ENCODE peak calls at places on chromosomes 16 and 17, in four cellular contexts. B is left ventricle myocardium inferior, T is PC-9, I is uterus. A is an unnamed sample. For H3K4me1, the result is how much of the 10 kb centered on the place peaks cover.

GRCh38 chr16:31493506-31494125 is 10.7 kb downstream of the SLC5A2 start:
- DNase-seq in B (no peak), T (no peak), I (no peak), A (no peak)

GRCh38 chr16:6496996-6497395 is 835.6 kb upstream of the RBFOX1 start:
- DNase-seq in B (no peak), T (no peak), I (no peak), A (no peak)

GRCh38 chr17:61405047-61405685 is 5.5 kb downstream of the TBX2 start:
- DNase-seq in B (no peak), T (no peak), I (no peak), A (peak)

GRCh38 chr16:622920-623280 is 7.9 kb upstream of the WFIKKN1 start:
- DNase-seq in B (no peak), T (no peak), I (no peak), A (no peak)

GRCh38 chr16:87897563-87898505 is 28.5 kb upstream of the SLC7A5 start:
- DNase-seq in B (no peak), T (no peak), I (no peak), A (no peak)

GRCh38 chr16:4762205-4762604 is 4.8 kb downstream of the ZNF500 start:
- DNase-seq in B (no peak), T (no peak), I (no peak), A (no peak)

GRCh38 chr16:17273142-17273561 is 197.6 kb downstream of the XYLT1 start:
- DNase-seq in B (no peak), T (no peak), I (peak), A (no peak)

GRCh38 chr16:75005697-75006096 is 6.9 kb downstream of the ZNRF1 start:
- DNase-seq in B (no peak), T (no peak), I (no peak), A (no peak)

GRCh38 chr17:39706921-39707337 is 7.1 kb downstream of the ERBB2 start:
- DNase-seq in B (no peak), T (peak), I (no peak), A (no peak)

GRCh38 chr17:31495049-31495885 is 103.8 kb downstream of the RAB11FIP4 start:
- DNase-seq in B (no peak), T (peak), I (no peak), A (no peak)

GRCh38 chr16:2473999-2474876 is 689 bp upstream of the TBC1D24 start:
- DNase-seq in B (peak), T (no peak), I (no peak), A (peak)

GRCh38 chr17:76254275-76254674 is 10.9 kb upstream of the UBALD2 start:
- DNase-seq in B (no peak), T (no peak), I (no peak), A (no peak)

GRCh38 chr16:19088341-19088916 is 21.0 kb downstream of the COQ7 start:
- DNase-seq in B (no peak), T (no peak), I (no peak), A (no peak)

GRCh38 chr16:27665881-27666280 is 115.9 kb downstream of the KATNIP start:
- DNase-seq in B (no peak), T (no peak), I (no peak), A (no peak)

GRCh38 chr17:31875081-31875480 is 16.0 kb upstream of the COPRS start:
- DNase-seq in B (no peak), T (no peak), I (no peak), A (no peak)

GRCh38 chr16:29845656-29846055 is 17.4 kb downstream of the CDIPT start:
- DNase-seq in B (no peak), T (no peak), I (no peak), A (peak)

GRCh38 chr17:28145348-28145747 is 102.9 kb downstream of the NLK start:
- DNase-seq in B (no peak), T (no peak), I (no peak), A (no peak)

GRCh38 chr17:34703533-34703932 is 124.2 kb downstream of the TMEM132E start:
- DNase-seq in B (peak), T (no peak), I (no peak), A (no peak)

GRCh38 chr17:6638046-6638908 is 2.2 kb downstream of the KIAA0753 start:
- DNase-seq in B (no peak), T (no peak), I (no peak), A (no peak)

GRCh38 chr16:54493076-54493475 is 206.5 kb upstream of the IRX3 start:
- DNase-seq in B (no peak), T (no peak), I (no peak), A (no peak)

GRCh38 chr17:78138204-78139060 is 7.8 kb upstream of the C17orf99 start:
- DNase-seq in B (no peak), T (no peak), I (no peak), A (no peak)

GRCh38 chr16:69626256-69626655 is 60.5 kb downstream of the NFAT5 start:
- DNase-seq in B (no peak), T (no peak), I (no peak), A (no peak)

GRCh38 chr17:45310380-45311324 is 6.2 kb downstream of the MAP3K14 start:
- DNase-seq in B (peak), T (peak), I (no peak), A (peak)
- H3K27ac ChIP-seq in B (peak), T (peak), I (peak), A (peak)

GRCh38 chr17:81582341-81582740 is 30.2 kb upstream of the FAAP100 start:
- DNase-seq in B (no peak), T (no peak), I (no peak), A (no peak)
- H3K4me1 ChIP-seq in B (under half), T (under half), I (under half), A (under half)

DNA sequence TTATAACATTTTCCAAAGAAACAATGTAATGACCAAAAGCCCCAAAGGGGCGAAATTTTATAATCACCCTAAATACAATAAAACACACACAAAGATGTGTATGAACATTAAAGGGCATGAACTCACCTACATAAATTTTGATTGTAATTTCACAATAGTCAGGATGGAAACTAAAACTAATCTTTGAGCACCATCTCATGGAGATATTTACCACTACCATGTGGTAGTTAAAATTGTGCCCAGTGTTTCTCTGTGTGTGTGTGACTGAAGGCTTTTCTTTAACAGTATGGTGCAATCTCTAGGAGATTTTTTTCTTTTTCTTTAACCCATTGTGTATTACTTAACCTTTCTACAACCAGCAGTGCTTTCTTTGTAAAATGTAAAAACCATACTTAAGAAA is 19.7 kb upstream of the MEIOC start:
- DNase-seq in B (no peak), T (peak), I (no peak), A (no peak)
- TF ChIP-seq CTCF in B (peak), T (peak), I (peak), A (peak)

DNA sequence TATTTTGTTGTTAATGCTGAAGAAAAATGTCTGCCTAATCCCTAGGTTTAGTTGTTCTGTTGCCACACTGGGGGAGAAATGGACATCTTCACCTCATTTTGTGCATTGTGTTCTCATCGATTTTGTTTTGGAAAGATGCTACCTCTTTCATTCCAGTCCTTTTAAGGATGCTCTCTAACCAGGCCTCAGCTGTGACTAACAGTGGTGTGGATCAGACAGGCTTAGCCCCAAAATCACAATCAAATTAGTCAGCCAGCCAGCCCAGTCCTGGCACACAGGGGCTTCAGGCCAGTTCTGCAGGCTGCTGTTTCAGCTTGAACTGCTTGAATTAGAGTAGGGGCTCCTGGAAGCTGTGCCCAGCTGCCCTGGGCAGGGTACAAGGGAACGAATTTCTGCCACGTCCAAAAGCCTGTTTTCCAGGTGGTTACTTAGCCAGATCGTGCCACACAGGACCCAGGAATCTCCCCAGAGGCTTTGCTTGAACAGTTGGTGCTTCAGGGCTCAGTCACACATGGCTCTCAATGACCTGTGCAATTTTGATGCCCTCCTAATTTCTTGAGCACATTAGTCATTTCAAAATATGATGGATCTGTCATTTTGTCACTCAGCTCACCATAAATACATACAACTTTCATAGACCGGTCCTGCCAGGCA is 60.7 kb downstream of the CLEC16A start:
- DNase-seq in B (no peak), T (no peak), I (no peak), A (no peak)
- H3K27ac ChIP-seq in B (no peak), T (peak), I (no peak), A (no peak)

GRCh38 chr16:67162439-67163163 is 1.9 kb upstream of the HSF4 start:
- DNase-seq in B (no peak), T (no peak), I (no peak), A (no peak)
- H3K4me1 ChIP-seq in B (half or more), T (under half), I (under half), A (half or more)

GRCh38 chr17:44673893-44674292 is 15.7 kb downstream of the CCDC43 start:
- DNase-seq in B (no peak), T (no peak), I (no peak), A (no peak)

GRCh38 chr17:44677136-44677535 is 12.4 kb downstream of the CCDC43 start:
- DNase-seq in B (no peak), T (no peak), I (no peak), A (no peak)

DNA sequence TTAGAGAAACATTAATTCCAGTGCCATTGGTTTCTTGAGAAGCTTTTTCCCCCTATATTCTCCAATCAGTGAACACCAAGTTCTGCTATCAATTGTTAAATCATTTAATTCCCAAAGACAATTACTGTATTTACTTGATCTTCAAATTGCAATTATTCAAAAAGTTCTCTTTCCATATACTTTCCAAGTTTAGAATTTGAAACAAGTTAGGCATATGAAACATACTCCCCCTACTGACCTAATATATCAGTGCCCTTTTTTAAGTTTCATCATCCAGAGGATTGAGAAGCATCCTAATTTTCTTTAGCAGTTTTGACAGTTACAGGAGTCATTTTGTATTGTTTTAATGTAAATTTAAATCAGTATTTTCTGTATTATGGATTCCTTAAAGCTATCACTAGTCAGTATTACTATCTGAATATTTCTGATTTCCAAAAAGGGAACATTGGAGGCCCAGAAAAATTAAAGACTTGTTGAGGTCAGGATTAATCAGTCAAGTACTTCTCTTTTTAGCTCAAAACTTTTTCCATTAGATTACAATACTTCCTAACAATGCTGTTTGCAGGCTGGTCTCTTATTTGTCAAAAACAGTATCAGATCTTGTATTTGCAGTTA is 16.3 kb downstream of the MEIOC start:
- DNase-seq in B (no peak), T (no peak), I (no peak), A (no peak)
- TF ChIP-seq CTCF in B (peak), T (peak), I (peak), A (peak)

A was measured in lower lobe of right lung.